ENCODE peak calls at places on chromosomes 13 and 19, in six cellular contexts. One of them, this sample, is unnamed.

GRCh38 chr13:112686364-112686763 is 3.5 kb upstream of the ATP11A start:
- DNase-seq in mucosa of gallbladder: peak
- DNase-seq in iPS-NIHi11: no peak
- DNase-seq in Jurkat, Clone E6-1: no peak
- DNase-seq in anterior cingulate cortex: no peak
- DNase-seq in stomach: no peak
- DNase-seq in this sample: no peak

GRCh38 chr13:111251646-111252448 is 68.6 kb upstream of the TEX29 start:
- DNase-seq in mucosa of gallbladder: no peak
- DNase-seq in iPS-NIHi11: no peak
- DNase-seq in Jurkat, Clone E6-1: no peak
- DNase-seq in anterior cingulate cortex: no peak
- DNase-seq in stomach: no peak
- DNase-seq in this sample: no peak

GRCh38 chr19:38263696-38264485 is 482 bp upstream of the SPINT2 start:
- DNase-seq in mucosa of gallbladder: peak
- DNase-seq in iPS-NIHi11: peak
- DNase-seq in Jurkat, Clone E6-1: peak
- DNase-seq in anterior cingulate cortex: peak
- DNase-seq in stomach: peak
- DNase-seq in this sample: peak

GRCh38 chr19:14381689-14382474 is 638 bp downstream of the ADGRE5 start:
- DNase-seq in mucosa of gallbladder: peak
- DNase-seq in iPS-NIHi11: no peak
- DNase-seq in Jurkat, Clone E6-1: peak
- DNase-seq in anterior cingulate cortex: no peak
- DNase-seq in stomach: peak
- DNase-seq in this sample: peak

GRCh38 chr13:36343766-36344165 is 2.4 kb downstream of the SPART start:
- DNase-seq in mucosa of gallbladder: no peak
- DNase-seq in iPS-NIHi11: no peak
- DNase-seq in Jurkat, Clone E6-1: no peak
- DNase-seq in anterior cingulate cortex: no peak
- DNase-seq in stomach: no peak
- DNase-seq in this sample: no peak

GRCh38 chr19:24140591-24140990 is 53.6 kb downstream of the ZNF254 start:
- DNase-seq in mucosa of gallbladder: no peak
- DNase-seq in iPS-NIHi11: no peak
- DNase-seq in Jurkat, Clone E6-1: no peak
- DNase-seq in anterior cingulate cortex: no peak
- DNase-seq in stomach: no peak
- DNase-seq in this sample: no peak

GRCh38 chr19:40552848-40553247 is 23.8 kb upstream of the SHKBP1 start:
- DNase-seq in mucosa of gallbladder: no peak
- DNase-seq in iPS-NIHi11: no peak
- DNase-seq in Jurkat, Clone E6-1: no peak
- DNase-seq in anterior cingulate cortex: no peak
- DNase-seq in stomach: no peak
- DNase-seq in this sample: no peak

GRCh38 chr13:39682788-39683187 is 27.3 kb downstream of the COG6 start:
- DNase-seq in mucosa of gallbladder: no peak
- DNase-seq in iPS-NIHi11: no peak
- DNase-seq in Jurkat, Clone E6-1: no peak
- DNase-seq in anterior cingulate cortex: no peak
- DNase-seq in stomach: no peak
- DNase-seq in this sample: no peak

GRCh38 chr19:54114340-54114826 is 1.1 kb downstream of the TFPT start:
- DNase-seq in mucosa of gallbladder: peak
- DNase-seq in iPS-NIHi11: no peak
- DNase-seq in Jurkat, Clone E6-1: peak
- DNase-seq in anterior cingulate cortex: peak
- DNase-seq in stomach: peak
- DNase-seq in this sample: no peak

GRCh38 chr19:47446534-47447469 is 24.9 kb downstream of the SLC8A2 start:
- DNase-seq in mucosa of gallbladder: peak
- DNase-seq in iPS-NIHi11: peak
- DNase-seq in Jurkat, Clone E6-1: peak
- DNase-seq in anterior cingulate cortex: peak
- DNase-seq in stomach: peak
- DNase-seq in this sample: no peak

GRCh38 chr19:5572556-5573286 is 5.0 kb upstream of the TINCR start:
- DNase-seq in mucosa of gallbladder: no peak
- DNase-seq in iPS-NIHi11: no peak
- DNase-seq in Jurkat, Clone E6-1: no peak
- DNase-seq in anterior cingulate cortex: no peak
- DNase-seq in stomach: no peak
- DNase-seq in this sample: peak

GRCh38 chr13:41645313-41645712 is 188.0 kb downstream of the RGCC start:
- DNase-seq in mucosa of gallbladder: no peak
- DNase-seq in iPS-NIHi11: no peak
- DNase-seq in Jurkat, Clone E6-1: no peak
- DNase-seq in anterior cingulate cortex: no peak
- DNase-seq in stomach: no peak
- DNase-seq in this sample: no peak

GRCh38 chr13:95497307-95497943 is 55.1 kb upstream of the CLDN10 start:
- DNase-seq in mucosa of gallbladder: peak
- DNase-seq in iPS-NIHi11: no peak
- DNase-seq in Jurkat, Clone E6-1: no peak
- DNase-seq in anterior cingulate cortex: peak
- DNase-seq in stomach: no peak
- DNase-seq in this sample: no peak